ENCODE peak calls at places on chromosome 5, in five cellular contexts. S is AG04450, J is lower leg skin, U is PC-9, K is progenitor cell of endocrine pancreas. W is an unnamed sample.

GRCh38 chr5:168851902-168852321 is 272.7 kb upstream of the PANK3 start:
- DNase-seq in S (no peak), J (no peak), U (no peak), K (no peak), W (no peak)

GRCh38 chr5:143471041-143471509 is 67.6 kb upstream of the NR3C1 start:
- DNase-seq in S (peak), J (no peak), U (no peak), K (no peak), W (no peak)

GRCh38 chr5:56124885-56125250 is 108.3 kb downstream of the ANKRD55 start:
- DNase-seq in S (no peak), J (no peak), U (no peak), K (no peak), W (no peak)

GRCh38 chr5:173833200-173833599 is 54.9 kb upstream of the CPEB4 start:
- DNase-seq in S (no peak), J (no peak), U (no peak), K (no peak), W (no peak)

GRCh38 chr5:141637266-141637692 is 482 bp downstream of the RELL2 start:
- DNase-seq in S (no peak), J (peak), U (no peak), K (peak), W (peak)

GRCh38 chr5:181207214-181207959 is 2.4 kb upstream of the TRIM7 start:
- DNase-seq in S (peak), J (peak), U (peak), K (no peak), W (peak)

GRCh38 chr5:134534726-134535110 is 9.2 kb downstream of the JADE2 start:
- DNase-seq in S (no peak), J (no peak), U (no peak), K (no peak), W (no peak)

GRCh38 chr5:59361454-59361853 is 532.1 kb downstream of the PDE4D start:
- DNase-seq in S (no peak), J (no peak), U (no peak), K (no peak), W (no peak)

GRCh38 chr5:169527863-169528262 is 55.7 kb upstream of the SPDL1 start:
- DNase-seq in S (no peak), J (no peak), U (no peak), K (no peak), W (no peak)

GRCh38 chr5:9265391-9266287 is 280.2 kb downstream of the SEMA5A start:
- DNase-seq in S (peak), J (no peak), U (no peak), K (no peak), W (no peak)

GRCh38 chr5:147245381-147246055 is 10.7 kb downstream of the STK32A start:
- DNase-seq in S (no peak), J (no peak), U (no peak), K (no peak), W (no peak)

GRCh38 chr5:89606901-89607554 is 724.0 kb upstream of the MEF2C start:
- DNase-seq in S (no peak), J (no peak), U (no peak), K (no peak), W (no peak)

GRCh38 chr5:178199581-178200434 is 4.5 kb upstream of the HNRNPAB start:
- DNase-seq in S (no peak), J (peak), U (no peak), K (no peak), W (no peak)

GRCh38 chr5:138574744-138575193 is 432 bp downstream of the HSPA9 start:
- DNase-seq in S (no peak), J (no peak), U (no peak), K (no peak), W (no peak)

GRCh38 chr5:114255275-114255674 is 106.6 kb upstream of the KCNN2 start:
- DNase-seq in S (no peak), J (no peak), U (no peak), K (no peak), W (no peak)

GRCh38 chr5:68287976-68288755 is 72.6 kb downstream of the PIK3R1 start:
- DNase-seq in S (no peak), J (peak), U (peak), K (peak), W (peak)

GRCh38 chr5:35785601-35786085 is 71.0 kb upstream of the IL7R start:
- DNase-seq in S (no peak), J (no peak), U (no peak), K (no peak), W (no peak)

GRCh38 chr5:51345106-51345505 is 38.1 kb upstream of the ISL1 start:
- DNase-seq in S (no peak), J (no peak), U (peak), K (no peak), W (no peak)

GRCh38 chr5:56922922-56923321 is 13.5 kb downstream of the SETD9 start:
- DNase-seq in S (no peak), J (no peak), U (no peak), K (no peak), W (no peak)

GRCh38 chr5:67268233-67269011 is 71.8 kb upstream of the CD180 start:
- DNase-seq in S (peak), J (peak), U (no peak), K (no peak), W (peak)

GRCh38 chr5:141681695-141682641 is at the start of gene ARAP3:
- DNase-seq in S (peak), J (peak), U (peak), K (peak), W (peak)

GRCh38 chr5:95976606-95977005 is 15.0 kb upstream of the ELL2 start:
- DNase-seq in S (no peak), J (no peak), U (no peak), K (no peak), W (no peak)

GRCh38 chr5:14593326-14594036 is 11.9 kb downstream of the OTULINL start:
- DNase-seq in S (no peak), J (no peak), U (no peak), K (no peak), W (no peak)

GRCh38 chr5:33472805-33473409 is 32.1 kb downstream of the TARS1 start:
- DNase-seq in S (no peak), J (no peak), U (no peak), K (no peak), W (no peak)

GRCh38 chr5:74173260-74173659 is 467.3 kb downstream of the ENC1 start:
- DNase-seq in S (no peak), J (no peak), U (no peak), K (no peak), W (no peak)

GRCh38 chr5:156922207-156922792 is 40.7 kb downstream of the TIMD4 start:
- DNase-seq in S (no peak), J (no peak), U (no peak), K (no peak), W (no peak)

GRCh38 chr5:6350277-6351090 is 27.9 kb downstream of the MED10 start:
- DNase-seq in S (no peak), J (no peak), U (no peak), K (no peak), W (no peak)

GRCh38 chr5:38670066-38670465 is 113.6 kb upstream of the LIFR start:
- DNase-seq in S (no peak), J (no peak), U (no peak), K (no peak), W (no peak)

GRCh38 chr5:38670878-38671277 is 114.4 kb upstream of the LIFR start:
- DNase-seq in S (no peak), J (no peak), U (no peak), K (no peak), W (no peak)

GRCh38 chr5:38672059-38672791 is 115.8 kb upstream of the LIFR start:
- DNase-seq in S (peak), J (no peak), U (peak), K (no peak), W (no peak)

GRCh38 chr5:38675443-38675842 is 119.0 kb upstream of the LIFR start:
- DNase-seq in S (no peak), J (no peak), U (no peak), K (no peak), W (no peak)

GRCh38 chr5:38673671-38674071 is 117.2 kb upstream of the LIFR start:
- DNase-seq in S (no peak), J (no peak), U (no peak), K (no peak), W (no peak)
- TF ChIP-seq CTCF in S (no peak), J (no peak), U (no peak), K (no peak), W (no peak)

GRCh38 chr5:7873216-7873615 is 4.3 kb downstream of the MTRR start:
- DNase-seq in S (no peak), J (no peak), U (no peak), K (no peak), W (no peak)

GRCh38 chr5:7868773-7869473 is at the start of the genes FASTKD3 and MTRR:
- DNase-seq in S (peak), J (peak), U (peak), K (peak), W (peak)

GRCh38 chr5:7869474-7870136 is 657 bp downstream of the MTRR start:
- DNase-seq in S (no peak), J (no peak), U (no peak), K (no peak), W (no peak)

GRCh38 chr5:7872517-7873149 is 3.7 kb downstream of the MTRR start:
- DNase-seq in S (no peak), J (no peak), U (no peak), K (no peak), W (no peak)

GRCh38 chr5:7871560-7872113 is 2.7 kb downstream of the MTRR start:
- DNase-seq in S (no peak), J (no peak), U (no peak), K (no peak), W (no peak)
- TF ChIP-seq CTCF in S (no peak), J (no peak), U (no peak), K (no peak), W (no peak)

DNA sequence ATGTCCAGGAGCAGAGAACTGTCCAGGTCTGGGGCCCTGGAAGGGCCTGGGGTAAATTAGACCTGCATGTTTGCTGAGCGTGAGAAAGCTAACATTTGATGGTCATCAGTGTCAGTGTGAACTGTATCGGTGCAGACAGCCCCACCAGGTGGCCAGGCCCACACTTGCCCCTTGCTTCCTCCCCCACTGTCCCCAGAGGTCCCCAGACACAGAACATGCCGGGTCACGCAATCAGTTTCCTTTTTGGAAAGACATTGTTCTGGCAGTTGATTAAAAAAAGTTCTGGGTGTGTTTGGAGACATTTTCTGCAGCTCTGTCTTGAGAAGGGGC is 1.5 kb downstream of the NKD2 start:
- DNase-seq in S (no peak), J (peak), U (peak), K (no peak), W (peak)
- TF ChIP-seq CTCF in S (no peak), J (no peak), U (no peak), K (peak), W (peak)

DNA sequence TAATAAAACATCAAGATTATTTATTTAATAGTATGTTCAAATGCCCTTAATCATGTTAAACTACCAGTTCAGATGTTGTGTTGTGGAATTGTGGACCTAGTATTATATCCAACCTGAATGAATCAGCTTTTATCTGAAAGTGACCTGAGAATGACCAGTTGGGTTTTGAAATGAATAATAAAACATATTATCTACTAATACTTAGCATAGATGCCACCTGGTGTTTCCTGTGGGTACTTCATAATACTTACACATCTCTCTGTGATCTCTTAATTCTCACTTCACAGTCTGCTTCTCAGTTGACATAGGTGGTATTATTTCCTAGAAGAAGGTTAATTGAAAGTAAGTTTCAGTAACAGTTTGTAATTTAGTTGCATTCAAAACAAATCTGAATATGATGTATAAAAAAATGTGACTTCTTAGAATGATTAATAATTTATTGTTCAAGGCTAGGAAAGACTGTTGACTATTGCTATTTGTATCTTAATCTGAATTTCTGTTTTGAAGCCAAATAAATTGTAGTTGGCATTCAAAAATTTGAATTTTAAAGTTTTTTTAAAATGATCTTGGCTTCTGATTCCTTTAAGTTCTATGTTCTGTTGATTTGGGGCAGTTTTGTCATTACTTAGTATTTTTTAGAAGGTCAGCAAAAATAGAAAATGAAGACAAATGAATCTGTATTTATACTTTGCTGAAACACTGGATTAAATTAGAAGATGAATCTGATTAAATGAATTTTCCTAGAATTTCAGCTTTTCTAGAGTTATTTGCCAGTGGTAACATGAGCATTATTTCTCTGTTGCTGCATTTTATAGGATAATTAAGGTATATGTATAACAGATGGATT is 48.2 kb downstream of the KIF2A start:
- DNase-seq in S (peak), J (no peak), U (peak), K (no peak), W (no peak)
- TF ChIP-seq CTCF in S (peak), J (no peak), U (peak), K (peak), W (peak)

W was measured in glutamatergic neuron.